ENCODE peak calls at places on chromosomes 4 and X, in eight cellular contexts. M is A549; D is suprapubic skin; E is left lung; Q is tibial nerve; J is PC-3; H is CD8-positive, alpha-beta T cell; Y is AG04449. T is an unnamed sample.

GRCh38 chr4:3862640-3863420 is 96.6 kb downstream of the ADRA2C start:
- DNase-seq in M (no peak), D (no peak), E (peak), Q (no peak), J (no peak), H (no peak), Y (no peak), T (no peak)

GRCh38 chr4:102878901-102879300 is 10.1 kb downstream of the CISD2 start:
- DNase-seq in M (no peak), D (no peak), E (no peak), Q (no peak), J (no peak), H (no peak), Y (no peak), T (no peak)

GRCh38 chr4:132123870-132124623 is 1025.0 kb upstream of the PCDH10 start:
- DNase-seq in M (peak), D (no peak), E (no peak), Q (no peak), J (no peak), H (no peak), Y (no peak), T (peak)

GRCh38 chr4:140078366-140078765 is 75.6 kb downstream of the MAML3 start:
- DNase-seq in M (no peak), D (no peak), E (no peak), Q (no peak), J (no peak), H (no peak), Y (no peak), T (no peak)

GRCh38 chrX:40524423-40524822 is 56.3 kb upstream of the ATP6AP2 start:
- DNase-seq in M (no peak), D (no peak), E (no peak), Q (no peak), J (no peak), H (no peak), Y (no peak), T (no peak)

GRCh38 chr4:118904418-118904817 is 15.8 kb downstream of the SYNPO2 start:
- DNase-seq in M (no peak), D (no peak), E (no peak), Q (no peak), J (no peak), H (no peak), Y (no peak), T (no peak)

GRCh38 chrX:53683556-53684414 is 2.7 kb downstream of the HUWE1 start:
- DNase-seq in M (peak), D (peak), E (peak), Q (peak), J (peak), H (peak), Y (peak), T (peak)

GRCh38 chr4:67549123-67549522 is 3.8 kb upstream of the CENPC start:
- DNase-seq in M (peak), D (no peak), E (no peak), Q (no peak), J (peak), H (no peak), Y (no peak), T (no peak)

GRCh38 chrX:6985537-6985936 is 162.0 kb upstream of the STS start:
- DNase-seq in M (no peak), D (no peak), E (no peak), Q (no peak), J (no peak), H (no peak), Y (no peak), T (no peak)

GRCh38 chrX:38694394-38694793 is 106.9 kb upstream of the MID1IP1 start:
- DNase-seq in M (no peak), D (no peak), E (no peak), Q (no peak), J (peak), H (no peak), Y (no peak), T (no peak)

GRCh38 chrX:134908235-134908834 is 82.5 kb upstream of the SMIM10 start:
- DNase-seq in M (peak), D (no peak), E (no peak), Q (no peak), J (peak), H (no peak), Y (no peak), T (no peak)

GRCh38 chr4:83510442-83510841 is 25.5 kb upstream of the GPAT3 start:
- DNase-seq in M (no peak), D (no peak), E (no peak), Q (no peak), J (no peak), H (no peak), Y (no peak), T (no peak)

GRCh38 chr4:83516042-83516772 is 19.7 kb upstream of the GPAT3 start:
- DNase-seq in M (peak), D (no peak), E (no peak), Q (no peak), J (peak), H (no peak), Y (peak), T (peak)
- H3K4me3 ChIP-seq in M (no peak), D (no peak), E (no peak), Q (no peak), J (no peak), H (no peak), Y (no peak), T (no peak)

DNA sequence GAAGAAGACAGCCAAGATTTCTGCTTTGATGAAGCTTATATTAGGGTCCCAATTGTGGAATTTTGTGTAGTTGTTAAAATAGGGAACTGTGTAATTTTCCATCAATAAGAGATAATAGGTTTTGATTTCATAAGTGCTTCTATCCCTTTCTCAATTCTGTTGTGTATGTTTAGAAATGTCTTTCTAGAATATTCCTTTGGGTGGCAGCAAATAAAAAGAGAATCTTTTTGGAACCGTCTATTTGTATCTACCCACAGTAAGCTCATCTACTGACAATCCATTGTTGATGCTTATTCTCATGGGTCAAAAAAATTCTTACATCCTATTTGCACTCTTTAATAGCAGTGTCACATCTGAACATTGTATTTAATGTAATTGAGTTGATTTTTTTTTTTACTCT is 61.7 kb downstream of the TMA16 start:
- DNase-seq in M (no peak), D (no peak), E (no peak), Q (no peak), J (peak), H (no peak), Y (no peak), T (no peak)
- TF ChIP-seq CTCF in M (peak), D (no peak), E (no peak), Q (peak), J (peak), H (no peak), Y (no peak), T (no peak)

GRCh38 chr4:182604953-182605352 is 312.2 kb downstream of the DCTD start:
- DNase-seq in M (no peak), D (no peak), E (no peak), Q (no peak), J (peak), H (no peak), Y (peak), T (no peak)

GRCh38 chr4:182604161-182604591 is 313.0 kb downstream of the DCTD start:
- DNase-seq in M (no peak), D (no peak), E (no peak), Q (no peak), J (peak), H (no peak), Y (peak), T (no peak)

GRCh38 chr4:182608525-182608924 is 308.7 kb downstream of the DCTD start:
- DNase-seq in M (no peak), D (no peak), E (peak), Q (no peak), J (no peak), H (no peak), Y (no peak), T (no peak)
- H3K4me3 ChIP-seq in M (no peak), D (no peak), E (no peak), Q (no peak), J (no peak), H (no peak), Y (no peak), T (no peak)

GRCh38 chr4:45554423-45554822 is 569.4 kb downstream of the GABRG1 start:
- DNase-seq in M (no peak), D (no peak), E (no peak), Q (no peak), J (peak), H (no peak), Y (no peak), T (no peak)

GRCh38 chr4:45550766-45551366 is 573.0 kb downstream of the GABRG1 start:
- DNase-seq in M (no peak), D (no peak), E (no peak), Q (no peak), J (peak), H (no peak), Y (no peak), T (no peak)
- TF ChIP-seq CTCF in M (no peak), D (no peak), E (no peak), Q (no peak), J (no peak), H (no peak), Y (no peak), T (peak)

DNA sequence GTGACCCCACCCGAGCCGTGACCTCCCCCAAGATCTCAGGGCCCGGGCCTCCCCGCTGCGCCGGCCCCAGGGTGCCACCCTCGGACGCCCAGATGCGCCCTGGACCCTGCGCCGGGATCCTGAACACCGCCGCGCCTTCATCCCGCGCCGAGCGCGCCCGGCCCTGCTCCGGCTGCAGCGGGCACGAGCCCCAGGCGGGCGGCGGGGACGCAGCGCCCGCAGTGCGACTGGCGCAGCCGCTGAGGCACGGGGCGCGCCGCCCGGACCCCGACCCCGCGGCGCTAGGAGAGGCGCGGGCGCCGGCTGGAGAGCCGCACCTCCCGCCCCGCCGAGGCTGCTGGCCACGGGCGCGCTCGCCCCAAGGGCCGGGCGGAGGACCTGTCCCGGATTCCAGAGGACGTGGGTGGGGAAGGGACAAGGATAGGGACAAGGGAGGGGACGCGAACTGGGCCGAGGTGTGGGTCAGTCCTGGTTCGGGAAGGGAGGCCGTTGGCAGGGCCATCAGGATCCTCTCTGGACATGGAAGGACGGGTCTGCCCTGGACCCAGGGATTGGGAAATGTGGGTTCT is 1.2 kb downstream of the ZFYVE28 start:
- DNase-seq in M (no peak), D (no peak), E (peak), Q (no peak), J (no peak), H (no peak), Y (no peak), T (no peak)
- H3K4me3 ChIP-seq in M (peak), D (peak), E (peak), Q (peak), J (peak), H (peak), Y (peak), T (peak)

DNA sequence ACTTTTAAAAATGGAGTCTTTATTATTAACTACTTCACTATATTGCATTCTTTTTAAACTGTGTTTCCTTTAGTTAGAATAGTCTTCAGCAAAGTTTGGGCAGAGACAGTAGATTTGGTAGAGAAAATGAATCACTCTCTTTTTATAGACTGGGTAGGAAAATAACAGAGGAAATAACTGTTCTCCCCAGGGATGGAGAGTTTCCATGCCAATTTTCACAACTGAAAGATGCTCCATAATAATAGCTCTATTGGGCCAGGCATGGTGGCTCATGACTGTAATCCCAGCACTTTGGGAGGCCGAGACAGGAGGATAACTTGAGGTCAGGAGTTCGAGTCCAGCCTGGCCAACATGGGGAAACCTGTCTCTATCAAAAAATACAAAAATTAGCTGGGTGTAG is 13.1 kb downstream of the HSD17B13 start:
- DNase-seq in M (no peak), D (no peak), E (no peak), Q (no peak), J (no peak), H (no peak), Y (no peak), T (no peak)
- TF ChIP-seq CTCF in M (no peak), D (no peak), E (no peak), Q (no peak), J (no peak), H (no peak), Y (no peak), T (no peak)

GRCh38 chr4:108519208-108519833 is 101.1 kb upstream of the RPL34 start:
- DNase-seq in M (no peak), D (no peak), E (no peak), Q (no peak), J (no peak), H (no peak), Y (no peak), T (no peak)
- H3K4me3 ChIP-seq in M (no peak), D (no peak), E (no peak), Q (no peak), J (no peak), H (no peak), Y (no peak), T (no peak)

GRCh38 chrX:43813319-43813718 is 68.9 kb downstream of the MAOB start:
- DNase-seq in M (no peak), D (no peak), E (no peak), Q (no peak), J (no peak), H (no peak), Y (no peak), T (no peak)

GRCh38 chrX:43809463-43809862 is 72.8 kb downstream of the MAOB start:
- DNase-seq in M (no peak), D (no peak), E (no peak), Q (no peak), J (peak), H (no peak), Y (no peak), T (no peak)

GRCh38 chrX:43817454-43817853 is 64.8 kb downstream of the MAOB start:
- DNase-seq in M (no peak), D (no peak), E (no peak), Q (no peak), J (no peak), H (no peak), Y (no peak), T (no peak)

GRCh38 chrX:43815209-43815608 is 67.0 kb downstream of the MAOB start:
- DNase-seq in M (no peak), D (no peak), E (no peak), Q (no peak), J (no peak), H (no peak), Y (no peak), T (no peak)

GRCh38 chrX:43813898-43814297 is 68.4 kb downstream of the MAOB start:
- DNase-seq in M (peak), D (no peak), E (no peak), Q (no peak), J (peak), H (no peak), Y (no peak), T (no peak)
- TF ChIP-seq CTCF in M (no peak), D (no peak), E (no peak), Q (no peak), J (peak), H (no peak), Y (no peak), T (peak)